ENCODE peak calls at places on chromosome 14, in seven cellular contexts. I is right atrium auricular region, W is mucosa of descending colon, M is Caco-2, C is tibial artery, P is upper lobe of right lung, K is gastrocnemius medialis. N is an unnamed sample.
A peak's percentile ranks its signal among the peaks of the same experiment; 100 is the strongest.

GRCh38 chr14:88385212-88386101 is at the start of gene SPATA7:
- DNase-seq in I (peak; percentile 95), W (peak; percentile 95), M (peak; percentile 92), C (peak; percentile 93), P (peak; percentile 96), K (peak; percentile 84), N (peak; percentile 61)

GRCh38 chr14:49623941-49624806 is 3.6 kb downstream of the MGAT2 start:
- DNase-seq in I (no peak), W (peak; percentile 21), M (peak; percentile 67), C (no peak), P (no peak), K (no peak), N (no peak)

GRCh38 chr14:76497550-76498484 is 121.9 kb downstream of the ESRRB start:
- DNase-seq in I (no peak), W (no peak), M (no peak), C (no peak), P (peak; percentile 49), K (no peak), N (no peak)

GRCh38 chr14:68688872-68689371 is 103.9 kb downstream of the ZFP36L1 start:
- DNase-seq in I (no peak), W (no peak), M (peak; percentile 28), C (no peak), P (peak; percentile 41), K (no peak), N (peak; percentile 78)

GRCh38 chr14:21326972-21327371 is 47.1 kb downstream of the RPGRIP1 start:
- DNase-seq in I (no peak), W (no peak), M (no peak), C (no peak), P (no peak), K (no peak), N (no peak)

GRCh38 chr14:100782516-100783320 is 43.2 kb upstream of the MEG3 start:
- DNase-seq in I (no peak), W (no peak), M (no peak), C (no peak), P (peak; percentile 40), K (peak; percentile 1), N (no peak)

GRCh38 chr14:67569011-67569650 is 30.9 kb downstream of the PIGH start:
- DNase-seq in I (no peak), W (no peak), M (no peak), C (no peak), P (peak; percentile 55), K (no peak), N (no peak)

GRCh38 chr14:50985816-50986396 is 41.6 kb upstream of the PYGL start:
- DNase-seq in I (no peak), W (no peak), M (no peak), C (no peak), P (no peak), K (no peak), N (no peak)

GRCh38 chr14:20092050-20092449 is 18.5 kb upstream of the OR4K17 start:
- DNase-seq in I (no peak), W (no peak), M (no peak), C (no peak), P (no peak), K (no peak), N (no peak)

DNA sequence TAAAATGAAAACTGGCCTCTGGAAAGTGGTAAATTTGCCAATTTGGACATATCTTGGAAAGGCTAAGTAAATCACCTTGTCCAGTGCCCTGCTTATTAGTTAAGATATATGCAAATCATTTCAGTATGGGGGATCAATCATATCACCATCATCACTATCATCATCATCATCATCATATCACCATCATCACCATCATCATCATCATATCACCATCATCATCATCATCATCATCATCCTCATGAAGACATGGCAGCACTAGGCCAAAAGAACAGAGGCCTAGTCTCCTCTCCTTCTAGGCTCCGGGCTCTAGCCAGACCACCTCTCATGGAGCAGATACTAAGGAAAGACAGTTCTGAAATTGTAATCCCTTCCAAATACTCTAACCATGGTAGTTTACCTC is 20.3 kb downstream of the OTX2 start:
- DNase-seq in I (no peak), W (no peak), M (no peak), C (no peak), P (no peak), K (no peak), N (no peak)
- H3K4me3 ChIP-seq in I (no peak overlapping the region), W (no peak overlapping the region), M (no peak overlapping the region), C (no peak overlapping the region), P (no peak overlapping the region), K (no peak overlapping the region), N (no peak overlapping the region)

GRCh38 chr14:92951261-92951660 is 28.3 kb downstream of the CHGA start:
- DNase-seq in I (no peak), W (peak; percentile 20), M (no peak), C (no peak), P (no peak), K (no peak), N (no peak)

GRCh38 chr14:92949496-92950192 is 26.7 kb downstream of the CHGA start:
- DNase-seq in I (no peak), W (peak; percentile 35), M (no peak), C (no peak), P (no peak), K (no peak), N (no peak)

GRCh38 chr14:92950193-92950540 is 27.2 kb downstream of the CHGA start:
- DNase-seq in I (no peak), W (no peak), M (no peak), C (no peak), P (no peak), K (no peak), N (no peak)

GRCh38 chr14:92951912-92952471 is 29.0 kb downstream of the CHGA start:
- DNase-seq in I (peak; percentile 82), W (peak; percentile 76), M (peak; percentile 79), C (peak; percentile 77), P (peak; percentile 89), K (peak; percentile 55), N (no peak)

GRCh38 chr14:92950773-92951172 is 27.8 kb downstream of the CHGA start:
- DNase-seq in I (no peak), W (peak; percentile 23), M (no peak), C (no peak), P (no peak), K (peak; percentile 36), N (no peak)
- TF ChIP-seq CTCF in I (no peak), W (no peak), M (no peak), C (no peak), P (no peak), K (no peak), N (no peak)

GRCh38 chr14:72736791-72737559 is 156.9 kb downstream of the DPF3 start:
- DNase-seq in I (no peak), W (no peak), M (no peak), C (no peak), P (no peak), K (no peak), N (no peak)

GRCh38 chr14:72738181-72738611 is 155.7 kb downstream of the DPF3 start:
- DNase-seq in I (peak; percentile 23), W (no peak), M (no peak), C (no peak), P (no peak), K (no peak), N (no peak)

GRCh38 chr14:72737560-72737943 is 156.3 kb downstream of the DPF3 start:
- DNase-seq in I (peak; percentile 30), W (no peak), M (no peak), C (no peak), P (no peak), K (no peak), N (no peak)

GRCh38 chr14:72739446-72740405 is 154.2 kb downstream of the DPF3 start:
- DNase-seq in I (peak; percentile 16), W (no peak), M (no peak), C (no peak), P (no peak), K (no peak), N (no peak)

GRCh38 chr14:72736348-72736747 is 157.6 kb downstream of the DPF3 start:
- DNase-seq in I (no peak), W (no peak), M (peak; percentile 29), C (no peak), P (no peak), K (peak; percentile 49), N (peak; percentile 73)
- H3K4me3 ChIP-seq in I (no peak overlapping the region), W (no peak overlapping the region), M (no peak overlapping the region), C (no peak overlapping the region), P (no peak overlapping the region), K (no peak overlapping the region), N (no peak overlapping the region)

DNA sequence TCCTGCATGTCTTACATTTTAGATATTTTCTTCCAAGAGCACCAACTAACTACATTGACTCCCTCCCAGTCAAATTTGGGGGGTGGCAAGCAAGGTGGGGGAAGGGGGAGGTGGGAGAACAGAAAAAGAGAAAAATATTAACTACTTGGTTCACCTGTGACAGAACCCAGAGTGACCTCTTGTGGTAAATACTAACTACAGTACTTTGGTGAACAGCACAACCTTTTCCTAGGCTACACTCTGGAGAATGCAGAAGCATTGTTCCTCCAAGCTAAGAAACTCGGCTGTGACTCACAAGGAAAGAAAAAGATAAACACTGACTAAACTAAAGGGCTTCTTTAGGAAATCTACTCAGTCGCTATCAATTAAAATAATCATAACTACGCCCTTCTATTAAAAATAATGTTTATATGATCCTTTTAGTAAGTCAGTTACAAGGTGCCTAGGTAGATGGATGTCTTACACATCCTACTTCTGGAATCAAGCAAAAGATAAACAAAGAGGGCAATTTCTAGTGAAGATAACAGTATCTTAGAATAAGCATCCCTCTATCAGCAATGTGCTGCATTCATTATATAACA is 5.4 kb downstream of the KCNH5 start:
- DNase-seq in I (no peak), W (no peak), M (peak; percentile 35), C (no peak), P (no peak), K (no peak), N (no peak)
- TF ChIP-seq CTCF in I (no peak), W (no peak), M (peak; percentile 53), C (no peak), P (peak; percentile 33), K (no peak), N (peak; percentile 7)

GRCh38 chr14:74567646-74568379 is 44.2 kb downstream of the LTBP2 start:
- DNase-seq in I (no peak), W (no peak), M (no peak), C (no peak), P (no peak), K (no peak), N (no peak)
- H3K4me3 ChIP-seq in I (no peak overlapping the region), W (no peak overlapping the region), M (no peak overlapping the region), C (no peak overlapping the region), P (no peak overlapping the region), K (no peak overlapping the region), N (no peak overlapping the region)

GRCh38 chr14:55864890-55865655 is 253.1 kb upstream of the PELI2 start:
- DNase-seq in I (no peak), W (no peak), M (no peak), C (no peak), P (no peak), K (no peak), N (no peak)
- TF ChIP-seq CTCF in I (no peak), W (no peak), M (no peak), C (no peak), P (peak; percentile 20), K (no peak), N (no peak)

DNA sequence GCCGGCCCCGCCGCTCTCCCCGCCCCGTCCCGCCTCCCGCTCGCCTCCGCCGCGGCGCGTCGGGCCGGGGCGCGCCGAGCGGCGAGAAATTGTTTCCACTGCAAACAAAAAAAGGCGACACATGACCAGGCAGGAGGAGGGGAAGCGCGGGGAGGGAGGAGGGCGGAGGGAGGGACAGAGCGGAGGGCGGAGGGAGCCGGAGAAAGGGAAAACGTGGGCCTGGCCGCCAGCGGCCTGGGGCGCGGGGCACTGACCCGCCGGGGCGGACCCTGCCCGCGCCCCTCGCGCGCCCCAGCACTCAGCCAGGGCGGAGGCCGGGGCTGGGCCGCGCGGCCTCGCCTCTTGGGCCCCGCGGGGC is at the start of gene FOXN3:
- DNase-seq in I (peak; percentile 93), W (peak; percentile 95), M (peak; percentile 90), C (peak; percentile 91), P (peak; percentile 96), K (peak; percentile 94), N (no peak)
- H3K4me3 ChIP-seq in I (peak within 1 kb of the TSS; percentile 98), W (peak within 1 kb of the TSS; percentile 87), M (peak within 1 kb of the TSS; percentile 88), C (peak within 1 kb of the TSS; percentile 97), P (peak within 1 kb of the TSS; percentile 85), K (peak within 1 kb of the TSS; percentile 100), N (peak within 1 kb of the TSS; percentile 56)